ENCODE peak calls at places on chromosome 13, in seven cellular contexts. One of them, this sample, is unnamed.

GRCh38 chr13:67416047-67416925 is 186.2 kb upstream of the PCDH9 start:
- DNase-seq in mesendoderm: peak
- DNase-seq in IMR-90: peak
- DNase-seq in H9: peak
- DNase-seq in mesenchymal stem cell: peak
- DNase-seq in H1: peak
- DNase-seq in trophoblast cell: peak
- DNase-seq in this sample: peak

GRCh38 chr13:90253806-90254205 is 1093.7 kb upstream of the MIR17HG start:
- DNase-seq in mesendoderm: no peak
- DNase-seq in IMR-90: no peak
- DNase-seq in H9: no peak
- DNase-seq in mesenchymal stem cell: no peak
- DNase-seq in H1: no peak
- DNase-seq in trophoblast cell: no peak
- DNase-seq in this sample: no peak

GRCh38 chr13:112918746-112919145 is 50.3 kb upstream of the MCF2L start:
- DNase-seq in mesendoderm: no peak
- DNase-seq in IMR-90: no peak
- DNase-seq in H9: no peak
- DNase-seq in mesenchymal stem cell: no peak
- DNase-seq in H1: no peak
- DNase-seq in trophoblast cell: no peak
- DNase-seq in this sample: no peak

GRCh38 chr13:75843033-75843432 is 206.9 kb downstream of the LMO7 start:
- DNase-seq in mesendoderm: no peak
- DNase-seq in IMR-90: no peak
- DNase-seq in H9: no peak
- DNase-seq in mesenchymal stem cell: no peak
- DNase-seq in H1: no peak
- DNase-seq in trophoblast cell: no peak
- DNase-seq in this sample: no peak

GRCh38 chr13:76856141-76856571 is 30.0 kb downstream of the KCTD12 start:
- DNase-seq in mesendoderm: no peak
- DNase-seq in IMR-90: peak
- DNase-seq in H9: no peak
- DNase-seq in mesenchymal stem cell: peak
- DNase-seq in H1: no peak
- DNase-seq in trophoblast cell: peak
- DNase-seq in this sample: no peak

GRCh38 chr13:35874704-35875103 is 256.5 kb downstream of the DCLK1 start:
- DNase-seq in mesendoderm: no peak
- DNase-seq in IMR-90: no peak
- DNase-seq in H9: no peak
- DNase-seq in mesenchymal stem cell: no peak
- DNase-seq in H1: no peak
- DNase-seq in trophoblast cell: no peak
- DNase-seq in this sample: no peak

GRCh38 chr13:46492946-46493345 is 60.0 kb upstream of the LRCH1 start:
- DNase-seq in mesendoderm: peak
- DNase-seq in IMR-90: peak
- DNase-seq in H9: no peak
- DNase-seq in mesenchymal stem cell: peak
- DNase-seq in H1: no peak
- DNase-seq in trophoblast cell: peak
- DNase-seq in this sample: peak

GRCh38 chr13:48532146-48532472 is 771 bp downstream of the RCBTB2 start:
- DNase-seq in mesendoderm: no peak
- DNase-seq in IMR-90: peak
- DNase-seq in H9: no peak
- DNase-seq in mesenchymal stem cell: no peak
- DNase-seq in H1: no peak
- DNase-seq in trophoblast cell: peak
- DNase-seq in this sample: no peak

GRCh38 chr13:49877629-49878218 is 58.4 kb downstream of the SPRYD7 start:
- DNase-seq in mesendoderm: peak
- DNase-seq in IMR-90: no peak
- DNase-seq in H9: no peak
- DNase-seq in mesenchymal stem cell: peak
- DNase-seq in H1: no peak
- DNase-seq in trophoblast cell: no peak
- DNase-seq in this sample: peak

GRCh38 chr13:113584870-113585671 is 518 bp downstream of the TFDP1 start:
- DNase-seq in mesendoderm: peak
- DNase-seq in IMR-90: no peak
- DNase-seq in H9: peak
- DNase-seq in mesenchymal stem cell: no peak
- DNase-seq in H1: no peak
- DNase-seq in trophoblast cell: peak
- DNase-seq in this sample: no peak

GRCh38 chr13:75762066-75762937 is 126.2 kb downstream of the LMO7 start:
- DNase-seq in mesendoderm: no peak
- DNase-seq in IMR-90: peak
- DNase-seq in H9: no peak
- DNase-seq in mesenchymal stem cell: no peak
- DNase-seq in H1: no peak
- DNase-seq in trophoblast cell: peak
- DNase-seq in this sample: no peak

GRCh38 chr13:103134271-103134670 is 68.1 kb upstream of the SLC10A2 start:
- DNase-seq in mesendoderm: no peak
- DNase-seq in IMR-90: no peak
- DNase-seq in H9: no peak
- DNase-seq in mesenchymal stem cell: no peak
- DNase-seq in H1: no peak
- DNase-seq in trophoblast cell: no peak
- DNase-seq in this sample: no peak

GRCh38 chr13:30968734-30969335 is 36.4 kb downstream of the TEX26 start:
- DNase-seq in mesendoderm: no peak
- DNase-seq in IMR-90: peak
- DNase-seq in H9: no peak
- DNase-seq in mesenchymal stem cell: peak
- DNase-seq in H1: no peak
- DNase-seq in trophoblast cell: no peak
- DNase-seq in this sample: no peak

GRCh38 chr13:37134411-37135041 is 29.1 kb upstream of the CSNK1A1L start:
- DNase-seq in mesendoderm: peak
- DNase-seq in IMR-90: peak
- DNase-seq in H9: no peak
- DNase-seq in mesenchymal stem cell: peak
- DNase-seq in H1: no peak
- DNase-seq in trophoblast cell: peak
- DNase-seq in this sample: no peak

GRCh38 chr13:67048793-67049150 is 181.4 kb downstream of the PCDH9 start:
- DNase-seq in mesendoderm: peak
- DNase-seq in IMR-90: peak
- DNase-seq in H9: no peak
- DNase-seq in mesenchymal stem cell: peak
- DNase-seq in H1: no peak
- DNase-seq in trophoblast cell: no peak
- DNase-seq in this sample: no peak

GRCh38 chr13:33543089-33543459 is 257.5 kb upstream of the STARD13 start:
- DNase-seq in mesendoderm: no peak
- DNase-seq in IMR-90: no peak
- DNase-seq in H9: no peak
- DNase-seq in mesenchymal stem cell: no peak
- DNase-seq in H1: peak
- DNase-seq in trophoblast cell: no peak
- DNase-seq in this sample: no peak

GRCh38 chr13:90623318-90624011 is 724.0 kb upstream of the MIR17HG start:
- DNase-seq in mesendoderm: no peak
- DNase-seq in IMR-90: no peak
- DNase-seq in H9: no peak
- DNase-seq in mesenchymal stem cell: no peak
- DNase-seq in H1: no peak
- DNase-seq in trophoblast cell: no peak
- DNase-seq in this sample: no peak

GRCh38 chr13:99312493-99312883 is 5.3 kb upstream of the GPR183 start:
- DNase-seq in mesendoderm: no peak
- DNase-seq in IMR-90: peak
- DNase-seq in H9: no peak
- DNase-seq in mesenchymal stem cell: peak
- DNase-seq in H1: no peak
- DNase-seq in trophoblast cell: peak
- DNase-seq in this sample: no peak

GRCh38 chr13:33263976-33264619 is 21.5 kb downstream of the STARD13 start:
- DNase-seq in mesendoderm: no peak
- DNase-seq in IMR-90: no peak
- DNase-seq in H9: no peak
- DNase-seq in mesenchymal stem cell: no peak
- DNase-seq in H1: no peak
- DNase-seq in trophoblast cell: no peak
- DNase-seq in this sample: no peak

GRCh38 chr13:41764558-41764957 is 196.4 kb downstream of the VWA8 start:
- DNase-seq in mesendoderm: no peak
- DNase-seq in IMR-90: no peak
- DNase-seq in H9: no peak
- DNase-seq in mesenchymal stem cell: no peak
- DNase-seq in H1: no peak
- DNase-seq in trophoblast cell: no peak
- DNase-seq in this sample: no peak

GRCh38 chr13:39035204-39035603 is 2.7 kb downstream of the PROSER1 start:
- DNase-seq in mesendoderm: peak
- DNase-seq in IMR-90: no peak
- DNase-seq in H9: no peak
- DNase-seq in mesenchymal stem cell: no peak
- DNase-seq in H1: no peak
- DNase-seq in trophoblast cell: no peak
- DNase-seq in this sample: no peak

GRCh38 chr13:39032150-39032549 is 5.7 kb downstream of the PROSER1 start:
- DNase-seq in mesendoderm: no peak
- DNase-seq in IMR-90: no peak
- DNase-seq in H9: no peak
- DNase-seq in mesenchymal stem cell: no peak
- DNase-seq in H1: no peak
- DNase-seq in trophoblast cell: no peak
- DNase-seq in this sample: no peak

GRCh38 chr13:39036212-39036611 is 1.7 kb downstream of the PROSER1 start:
- DNase-seq in mesendoderm: peak
- DNase-seq in IMR-90: peak
- DNase-seq in H9: no peak
- DNase-seq in mesenchymal stem cell: peak
- DNase-seq in H1: no peak
- DNase-seq in trophoblast cell: peak
- DNase-seq in this sample: no peak

GRCh38 chr13:39035799-39036198 is 2.1 kb downstream of the PROSER1 start:
- DNase-seq in mesendoderm: no peak
- DNase-seq in IMR-90: no peak
- DNase-seq in H9: no peak
- DNase-seq in mesenchymal stem cell: peak
- DNase-seq in H1: no peak
- DNase-seq in trophoblast cell: peak
- DNase-seq in this sample: no peak

DNA sequence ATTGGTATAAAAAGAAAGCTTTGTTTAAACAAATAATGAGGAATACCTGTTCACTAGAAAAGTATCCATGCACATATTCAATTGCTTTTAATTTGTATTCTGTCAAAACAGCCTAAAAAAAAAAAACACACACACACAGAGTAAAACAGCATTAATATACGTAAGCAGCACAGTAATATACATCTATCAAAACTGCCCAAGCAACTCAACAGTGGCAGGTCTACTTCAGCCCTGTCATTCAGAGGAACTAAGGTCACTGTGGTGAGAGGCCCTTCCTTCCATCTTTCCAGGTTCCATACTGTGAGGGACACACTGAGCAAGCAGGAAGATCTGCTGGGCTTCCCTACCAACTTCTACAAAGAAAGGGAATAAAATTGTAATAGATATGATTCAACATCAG is 3.8 kb downstream of the PROSER1 start:
- DNase-seq in mesendoderm: no peak
- DNase-seq in IMR-90: no peak
- DNase-seq in H9: no peak
- DNase-seq in mesenchymal stem cell: no peak
- DNase-seq in H1: no peak
- DNase-seq in trophoblast cell: no peak
- DNase-seq in this sample: no peak
- H2BK120ac ChIP-seq in mesendoderm: no peak
- H2BK120ac ChIP-seq in IMR-90: no peak
- H2BK120ac ChIP-seq in H9: no peak
- H2BK120ac ChIP-seq in mesenchymal stem cell: no peak
- H2BK120ac ChIP-seq in H1: no peak
- H2BK120ac ChIP-seq in trophoblast cell: no peak
- H2BK120ac ChIP-seq in this sample: no peak

GRCh38 chr13:105670179-105671015 is 865.1 kb downstream of the EFNB2 start:
- DNase-seq in mesendoderm: no peak
- DNase-seq in IMR-90: no peak
- DNase-seq in H9: no peak
- DNase-seq in mesenchymal stem cell: no peak
- DNase-seq in H1: no peak
- DNase-seq in trophoblast cell: no peak
- DNase-seq in this sample: no peak
- H3K9ac ChIP-seq in mesendoderm: no peak
- H3K9ac ChIP-seq in IMR-90: no peak
- H3K9ac ChIP-seq in H9: no peak
- H3K9ac ChIP-seq in mesenchymal stem cell: no peak
- H3K9ac ChIP-seq in H1: no peak
- H3K9ac ChIP-seq in trophoblast cell: no peak
- H3K9ac ChIP-seq in this sample: no peak

GRCh38 chr13:54709546-54709945 is 1680.9 kb downstream of the OLFM4 start:
- DNase-seq in mesendoderm: no peak
- DNase-seq in IMR-90: no peak
- DNase-seq in H9: no peak
- DNase-seq in mesenchymal stem cell: peak
- DNase-seq in H1: no peak
- DNase-seq in trophoblast cell: no peak
- DNase-seq in this sample: no peak

GRCh38 chr13:54699831-54700230 is 1671.2 kb downstream of the OLFM4 start:
- DNase-seq in mesendoderm: no peak
- DNase-seq in IMR-90: no peak
- DNase-seq in H9: no peak
- DNase-seq in mesenchymal stem cell: no peak
- DNase-seq in H1: no peak
- DNase-seq in trophoblast cell: no peak
- DNase-seq in this sample: no peak

GRCh38 chr13:54705738-54706137 is 1677.1 kb downstream of the OLFM4 start:
- DNase-seq in mesendoderm: peak
- DNase-seq in IMR-90: no peak
- DNase-seq in H9: no peak
- DNase-seq in mesenchymal stem cell: no peak
- DNase-seq in H1: no peak
- DNase-seq in trophoblast cell: no peak
- DNase-seq in this sample: peak
- H2BK120ac ChIP-seq in mesendoderm: no peak
- H2BK120ac ChIP-seq in IMR-90: no peak
- H2BK120ac ChIP-seq in H9: no peak
- H2BK120ac ChIP-seq in mesenchymal stem cell: no peak
- H2BK120ac ChIP-seq in H1: no peak
- H2BK120ac ChIP-seq in trophoblast cell: no peak
- H2BK120ac ChIP-seq in this sample: no peak

GRCh38 chr13:27228131-27228530 is 23.2 kb upstream of the RPL21 start:
- DNase-seq in mesendoderm: no peak
- DNase-seq in IMR-90: no peak
- DNase-seq in H9: no peak
- DNase-seq in mesenchymal stem cell: no peak
- DNase-seq in H1: no peak
- DNase-seq in trophoblast cell: no peak
- DNase-seq in this sample: no peak

GRCh38 chr13:27233964-27234363 is 17.4 kb upstream of the RPL21 start:
- DNase-seq in mesendoderm: no peak
- DNase-seq in IMR-90: no peak
- DNase-seq in H9: no peak
- DNase-seq in mesenchymal stem cell: no peak
- DNase-seq in H1: no peak
- DNase-seq in trophoblast cell: no peak
- DNase-seq in this sample: no peak

GRCh38 chr13:27226991-27227390 is 24.4 kb upstream of the RPL21 start:
- DNase-seq in mesendoderm: no peak
- DNase-seq in IMR-90: no peak
- DNase-seq in H9: no peak
- DNase-seq in mesenchymal stem cell: no peak
- DNase-seq in H1: no peak
- DNase-seq in trophoblast cell: no peak
- DNase-seq in this sample: no peak

GRCh38 chr13:27229642-27230041 is 21.7 kb upstream of the RPL21 start:
- DNase-seq in mesendoderm: no peak
- DNase-seq in IMR-90: no peak
- DNase-seq in H9: no peak
- DNase-seq in mesenchymal stem cell: no peak
- DNase-seq in H1: no peak
- DNase-seq in trophoblast cell: no peak
- DNase-seq in this sample: no peak
- H3K9ac ChIP-seq in mesendoderm: no peak
- H3K9ac ChIP-seq in IMR-90: no peak
- H3K9ac ChIP-seq in H9: no peak
- H3K9ac ChIP-seq in mesenchymal stem cell: no peak
- H3K9ac ChIP-seq in H1: no peak
- H3K9ac ChIP-seq in trophoblast cell: no peak
- H3K9ac ChIP-seq in this sample: no peak

This sample was measured in neuronal stem cell.